ENCODE peak calls at places on chromosomes 6 and 20, in five cellular contexts. P, F, R, I and C are unnamed samples.

GRCh38 chr6:129733290-129733689 is 23.3 kb upstream of the ARHGAP18 start:
- DNase-seq in P (no peak), F (no peak), R (no peak), I (no peak), C (no peak)

GRCh38 chr6:21053612-21054011 is 519.4 kb downstream of the CDKAL1 start:
- DNase-seq in P (no peak), F (no peak), R (no peak), I (peak; percentile 33), C (no peak)

GRCh38 chr20:24166127-24166389 is 177.5 kb upstream of the GGTLC1 start:
- DNase-seq in P (no peak), F (no peak), R (no peak), I (no peak), C (no peak)

GRCh38 chr6:135506270-135506997 is 8.9 kb upstream of the AHI1 start:
- DNase-seq in P (no peak), F (no peak), R (no peak), I (peak; percentile 61), C (no peak)

GRCh38 chr20:43590036-43590391 is 723 bp upstream of the IFT52 start:
- DNase-seq in P (no peak), F (peak; percentile 21), R (no peak), I (no peak), C (peak; percentile 43)

GRCh38 chr6:108366236-108366635 is 71.4 kb downstream of the AFG1L start:
- DNase-seq in P (no peak), F (no peak), R (no peak), I (no peak), C (no peak)

GRCh38 chr6:123658848-123659247 is 22.1 kb upstream of the TRDN start:
- DNase-seq in P (no peak), F (no peak), R (no peak), I (no peak), C (no peak)

GRCh38 chr20:38225240-38225899 is 35.2 kb downstream of the KIAA1755 start:
- DNase-seq in P (no peak), F (no peak), R (peak; percentile 43), I (no peak), C (no peak)

GRCh38 chr6:41278699-41279405 is 7.6 kb downstream of the TREM1 start:
- DNase-seq in P (peak; percentile 30), F (peak; percentile 63), R (no peak), I (peak; percentile 69), C (peak; percentile 72)

GRCh38 chr20:1427457-1428054 is 34.7 kb upstream of the FKBP1A start:
- DNase-seq in P (peak; percentile 43), F (no peak), R (no peak), I (peak; percentile 17), C (peak; percentile 53)

GRCh38 chr20:34562643-34563042 is 4.1 kb downstream of the MAP1LC3A start:
- DNase-seq in P (no peak), F (no peak), R (no peak), I (peak; percentile 39), C (peak; percentile 86)

DNA sequence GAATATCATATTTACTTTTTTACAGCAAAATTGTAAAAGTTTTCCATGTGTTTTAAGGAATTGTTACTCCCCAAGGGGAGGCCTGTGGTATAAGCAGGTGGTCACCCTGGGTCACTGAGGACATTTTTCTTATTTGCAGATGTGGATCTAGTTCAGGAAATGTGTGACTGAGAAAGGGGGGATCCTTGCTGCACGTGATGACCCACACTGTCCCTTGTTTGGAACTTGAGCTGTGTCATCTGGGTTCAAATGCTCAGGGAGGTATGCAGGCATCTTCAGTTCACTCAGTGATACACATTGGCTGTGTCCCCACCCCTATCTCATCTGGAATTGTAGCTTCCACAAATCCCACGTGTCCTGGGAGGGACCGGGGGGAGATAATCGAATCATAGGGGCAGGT is 431.9 kb upstream of the CDH4 start:
- DNase-seq in P (no peak), F (no peak), R (no peak), I (no peak), C (no peak)
- H3K27me3 ChIP-seq in P (no peaks in the 10 kb centered on the region), F (no peaks in the 10 kb centered on the region), R (peaks cover under 1% of the 10 kb centered on the region), I (no peaks in the 10 kb centered on the region), C (no peaks in the 10 kb centered on the region)

GRCh38 chr6:167094820-167095637 is 27.9 kb upstream of the CCR6 start:
- DNase-seq in P (no peak), F (no peak), R (no peak), I (no peak), C (no peak)
- H3K4me3 ChIP-seq in P (no peak overlapping the region), F (no peak overlapping the region), R (no peak overlapping the region), I (no peak overlapping the region), C (no peak overlapping the region)

GRCh38 chr20:5092765-5093339 is 26.9 kb downstream of the PCNA start:
- DNase-seq in P (no peak), F (no peak), R (no peak), I (no peak), C (no peak)

GRCh38 chr20:5096463-5096862 is 23.3 kb downstream of the PCNA start:
- DNase-seq in P (no peak), F (no peak), R (no peak), I (no peak), C (no peak)

GRCh38 chr20:5091902-5092301 is 27.9 kb downstream of the PCNA start:
- DNase-seq in P (no peak), F (no peak), R (no peak), I (no peak), C (no peak)

GRCh38 chr20:5095454-5095853 is 24.3 kb downstream of the PCNA start:
- DNase-seq in P (no peak), F (no peak), R (no peak), I (no peak), C (no peak)

DNA sequence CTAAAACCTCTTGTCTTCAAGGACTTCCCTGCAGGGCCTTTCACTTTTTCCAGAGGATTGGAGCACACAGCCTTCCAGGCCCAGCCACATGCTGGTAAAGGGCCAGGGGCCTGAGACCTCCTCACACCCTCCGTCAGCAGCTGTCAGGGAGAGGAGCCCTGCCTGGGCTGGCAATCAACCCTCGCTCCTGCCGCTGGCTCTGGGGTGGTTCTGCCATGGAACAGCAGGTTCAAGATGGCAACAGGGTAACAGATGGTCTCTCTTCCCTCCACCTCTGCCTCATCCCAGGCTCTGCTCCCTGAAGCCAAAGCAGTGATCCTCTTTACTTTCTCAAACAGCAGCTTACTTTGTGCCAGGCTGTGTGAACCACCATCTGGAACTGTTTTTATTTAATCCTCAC is 23.8 kb downstream of the PCNA start:
- DNase-seq in P (no peak), F (no peak), R (no peak), I (no peak), C (no peak)
- H3K36me3 ChIP-seq in P (peaks cover 85% of the 10 kb centered on the region), F (no peaks in the 10 kb centered on the region), R (no peaks in the 10 kb centered on the region), I (peaks cover 6% of the 10 kb centered on the region), C (peaks cover 11% of the 10 kb centered on the region)

DNA sequence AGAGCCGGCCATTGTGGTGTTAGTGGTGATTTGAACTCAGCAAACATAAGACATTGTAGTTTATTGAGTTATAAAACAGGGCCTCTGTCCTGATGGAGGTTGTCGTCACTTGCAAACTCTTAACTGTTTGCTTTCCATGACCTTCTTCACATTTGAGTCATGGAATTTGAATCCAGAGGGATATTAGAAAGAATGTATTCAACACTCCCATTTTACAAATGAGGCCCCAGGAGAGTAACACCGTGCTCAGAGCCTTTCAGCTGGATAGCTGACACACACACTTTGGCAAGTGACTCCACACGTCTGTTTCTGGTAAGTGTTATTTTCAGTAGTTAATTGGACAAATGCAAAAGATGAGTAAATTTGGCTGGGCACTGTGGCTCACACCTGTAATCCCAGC is 72.4 kb upstream of the XRN2 start:
- DNase-seq in P (no peak), F (no peak), R (no peak), I (no peak), C (no peak)
- H3K27me3 ChIP-seq in P (no peaks in the 10 kb centered on the region), F (no peaks in the 10 kb centered on the region), R (no peaks in the 10 kb centered on the region), I (no peaks in the 10 kb centered on the region), C (no peaks in the 10 kb centered on the region)

GRCh38 chr20:50746138-50746940 is 15.0 kb downstream of the PARD6B start:
- DNase-seq in P (no peak), F (no peak), R (no peak), I (no peak), C (no peak)

GRCh38 chr20:50750145-50750671 is 18.8 kb downstream of the PARD6B start:
- DNase-seq in P (no peak), F (no peak), R (no peak), I (no peak), C (no peak)

GRCh38 chr20:50744143-50744792 is 12.9 kb downstream of the PARD6B start:
- DNase-seq in P (no peak), F (peak; percentile 68), R (no peak), I (peak; percentile 42), C (peak; percentile 52)

GRCh38 chr20:50745634-50746137 is 14.3 kb downstream of the PARD6B start:
- DNase-seq in P (no peak), F (peak; percentile 35), R (no peak), I (no peak), C (no peak)

DNA sequence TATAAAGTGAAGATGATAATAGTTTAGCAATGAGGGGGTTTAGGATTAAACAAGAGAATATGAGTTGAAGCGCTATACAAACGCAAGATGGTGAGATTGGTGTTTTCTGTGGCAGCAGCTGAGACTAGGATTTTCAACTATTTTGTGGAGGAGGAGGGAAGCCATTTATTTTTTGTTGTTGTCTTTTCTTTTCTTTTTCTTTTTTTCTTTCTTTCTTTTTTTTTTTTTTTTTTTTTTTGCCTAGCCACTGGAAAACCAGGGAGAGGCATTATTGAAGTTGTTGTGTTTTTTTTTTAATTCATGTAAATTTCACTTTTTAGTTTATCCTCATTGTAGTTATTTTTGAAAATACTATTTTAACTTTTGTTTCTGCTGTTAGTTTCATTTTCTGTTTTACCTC is 15.9 kb downstream of the PARD6B start:
- DNase-seq in P (no peak), F (no peak), R (no peak), I (no peak), C (no peak)
- H3K4me3 ChIP-seq in P (no peak overlapping the region), F (no peak overlapping the region), R (no peak overlapping the region), I (no peak overlapping the region), C (no peak overlapping the region)